ENCODE peak calls at places on chromosome 5, in four cellular contexts. Z, O, G and L are unnamed samples.

GRCh38 chr5:98769256-98770157 is 4.0 kb upstream of the RGMB start:
- DNase-seq in Z (peak), O (peak), G (peak), L (no peak)

GRCh38 chr5:176535101-176535654 is 2.0 kb downstream of the RNF44 start:
- DNase-seq in Z (no peak), O (peak), G (peak), L (no peak)

GRCh38 chr5:10591946-10592345 is 28.1 kb downstream of the ANKRD33B start:
- DNase-seq in Z (no peak), O (peak), G (no peak), L (no peak)

GRCh38 chr5:1725641-1726468 is 73.8 kb downstream of the MRPL36 start:
- DNase-seq in Z (no peak), O (no peak), G (peak), L (no peak)

GRCh38 chr5:115170924-115171510 is 1.3 kb upstream of the TRIM36 start:
- DNase-seq in Z (no peak), O (no peak), G (no peak), L (no peak)

GRCh38 chr5:124584991-124585715 is 161.3 kb downstream of the ZNF608 start:
- DNase-seq in Z (no peak), O (peak), G (no peak), L (no peak)

GRCh38 chr5:89297111-89297510 is 414.1 kb upstream of the MEF2C start:
- DNase-seq in Z (no peak), O (no peak), G (no peak), L (no peak)

GRCh38 chr5:130706696-130707095 is 458.4 kb downstream of the HINT1 start:
- DNase-seq in Z (no peak), O (no peak), G (no peak), L (no peak)

GRCh38 chr5:96478983-96479382 is 45.9 kb upstream of the PCSK1 start:
- DNase-seq in Z (no peak), O (no peak), G (no peak), L (no peak)

GRCh38 chr5:128349044-128349629 is 188.9 kb downstream of the FBN2 start:
- DNase-seq in Z (no peak), O (peak), G (no peak), L (no peak)

GRCh38 chr5:137218896-137219295 is 280.2 kb downstream of the SPOCK1 start:
- DNase-seq in Z (no peak), O (no peak), G (no peak), L (no peak)

GRCh38 chr5:55440188-55440646 is 94.5 kb downstream of the PLPP1 start:
- DNase-seq in Z (no peak), O (peak), G (no peak), L (no peak)

GRCh38 chr5:138663009-138663408 is 87.8 kb upstream of the HSPA9 start:
- DNase-seq in Z (no peak), O (no peak), G (peak), L (no peak)

GRCh38 chr5:65462139-65462705 is 19.5 kb downstream of the ADAMTS6 start:
- DNase-seq in Z (no peak), O (peak), G (no peak), L (no peak)

GRCh38 chr5:180161420-180162303 is 47.3 kb downstream of the RASGEF1C start:
- DNase-seq in Z (peak), O (no peak), G (no peak), L (no peak)

GRCh38 chr5:167678457-167678856 is 613.0 kb upstream of the WWC1 start:
- DNase-seq in Z (no peak), O (peak), G (no peak), L (no peak)